ENCODE peak calls at places on chromosomes 7 and 10, in ten cellular contexts. One of them, this sample, is unnamed.

GRCh38 chr10:103892181-103892580 is 25.8 kb downstream of the STN1 start:
- DNase-seq in WTC11: no peak
- DNase-seq in dermis microvascular lymphatic vessel endothelial cell: no peak
- DNase-seq in stimulated activated CD4-positive, alpha-beta T cell treated with anti-CD3 and anti-CD28 coated beads, Interleukin-2, amount 100 ng/mL, for 48 hours: no peak
- DNase-seq in hypothalamus: no peak
- DNase-seq in kidney: no peak
- DNase-seq in CD4-positive, CD25-positive, alpha-beta regulatory T cell: no peak
- DNase-seq in Ammon's horn: no peak
- DNase-seq in AG08395: no peak
- DNase-seq in fibroblast of the aortic adventitia: no peak
- DNase-seq in this sample: no peak

GRCh38 chr10:88466786-88467185 is 116.3 kb downstream of the RNLS start:
- DNase-seq in WTC11: no peak
- DNase-seq in fibroblast of the aortic adventitia: no peak
- DNase-seq in AG08395: no peak
- DNase-seq in CD4-positive, CD25-positive, alpha-beta regulatory T cell: no peak
- DNase-seq in stimulated activated CD4-positive, alpha-beta T cell treated with anti-CD3 and anti-CD28 coated beads, Interleukin-2, amount 100 ng/mL, for 48 hours: no peak
- DNase-seq in dermis microvascular lymphatic vessel endothelial cell: no peak
- DNase-seq in kidney: no peak
- DNase-seq in Ammon's horn: no peak
- DNase-seq in hypothalamus: no peak
- DNase-seq in this sample: no peak

GRCh38 chr10:15439381-15439837 is 68.3 kb upstream of the FAM171A1 start:
- DNase-seq in hypothalamus: no peak
- DNase-seq in AG08395: peak; percentile 63
- DNase-seq in CD4-positive, CD25-positive, alpha-beta regulatory T cell: no peak
- DNase-seq in stimulated activated CD4-positive, alpha-beta T cell treated with anti-CD3 and anti-CD28 coated beads, Interleukin-2, amount 100 ng/mL, for 48 hours: no peak
- DNase-seq in fibroblast of the aortic adventitia: peak; percentile 95
- DNase-seq in Ammon's horn: peak; percentile 24
- DNase-seq in WTC11: peak; percentile 30
- DNase-seq in dermis microvascular lymphatic vessel endothelial cell: peak; percentile 26
- DNase-seq in kidney: peak; percentile 74
- DNase-seq in this sample: no peak

GRCh38 chr10:86961481-86962091 is 3.2 kb downstream of the SNCG start:
- DNase-seq in Ammon's horn: no peak
- DNase-seq in hypothalamus: no peak
- DNase-seq in kidney: peak; percentile 59
- DNase-seq in fibroblast of the aortic adventitia: no peak
- DNase-seq in CD4-positive, CD25-positive, alpha-beta regulatory T cell: no peak
- DNase-seq in dermis microvascular lymphatic vessel endothelial cell: no peak
- DNase-seq in AG08395: no peak
- DNase-seq in stimulated activated CD4-positive, alpha-beta T cell treated with anti-CD3 and anti-CD28 coated beads, Interleukin-2, amount 100 ng/mL, for 48 hours: no peak
- DNase-seq in WTC11: peak; percentile 5
- DNase-seq in this sample: no peak

GRCh38 chr10:48491422-48492139 is 113.3 kb downstream of the ARHGAP22 start:
- DNase-seq in fibroblast of the aortic adventitia: no peak
- DNase-seq in stimulated activated CD4-positive, alpha-beta T cell treated with anti-CD3 and anti-CD28 coated beads, Interleukin-2, amount 100 ng/mL, for 48 hours: no peak
- DNase-seq in Ammon's horn: peak; percentile 65
- DNase-seq in dermis microvascular lymphatic vessel endothelial cell: no peak
- DNase-seq in WTC11: no peak
- DNase-seq in AG08395: no peak
- DNase-seq in CD4-positive, CD25-positive, alpha-beta regulatory T cell: no peak
- DNase-seq in hypothalamus: peak; percentile 32
- DNase-seq in kidney: no peak
- DNase-seq in this sample: peak; percentile 79

GRCh38 chr7:63012633-63013183 is 985.9 kb upstream of the ZNF722 start:
- DNase-seq in AG08395: no peak
- DNase-seq in fibroblast of the aortic adventitia: no peak
- DNase-seq in kidney: no peak
- DNase-seq in hypothalamus: no peak
- DNase-seq in WTC11: no peak
- DNase-seq in CD4-positive, CD25-positive, alpha-beta regulatory T cell: no peak
- DNase-seq in dermis microvascular lymphatic vessel endothelial cell: no peak
- DNase-seq in Ammon's horn: no peak
- DNase-seq in stimulated activated CD4-positive, alpha-beta T cell treated with anti-CD3 and anti-CD28 coated beads, Interleukin-2, amount 100 ng/mL, for 48 hours: no peak
- DNase-seq in this sample: no peak

GRCh38 chr10:21516270-21517131 is 9.0 kb downstream of the SKIDA1 start:
- DNase-seq in hypothalamus: peak; percentile 59
- DNase-seq in CD4-positive, CD25-positive, alpha-beta regulatory T cell: peak; percentile 69
- DNase-seq in Ammon's horn: peak; percentile 73
- DNase-seq in stimulated activated CD4-positive, alpha-beta T cell treated with anti-CD3 and anti-CD28 coated beads, Interleukin-2, amount 100 ng/mL, for 48 hours: peak; percentile 25
- DNase-seq in fibroblast of the aortic adventitia: peak; percentile 69
- DNase-seq in WTC11: peak; percentile 69
- DNase-seq in AG08395: no peak
- DNase-seq in dermis microvascular lymphatic vessel endothelial cell: no peak
- DNase-seq in kidney: peak; percentile 88
- DNase-seq in this sample: peak; percentile 66

GRCh38 chr7:125088555-125088954 is 158.9 kb upstream of the POT1 start:
- DNase-seq in Ammon's horn: no peak
- DNase-seq in AG08395: no peak
- DNase-seq in kidney: no peak
- DNase-seq in hypothalamus: no peak
- DNase-seq in WTC11: no peak
- DNase-seq in dermis microvascular lymphatic vessel endothelial cell: no peak
- DNase-seq in CD4-positive, CD25-positive, alpha-beta regulatory T cell: no peak
- DNase-seq in fibroblast of the aortic adventitia: no peak
- DNase-seq in stimulated activated CD4-positive, alpha-beta T cell treated with anti-CD3 and anti-CD28 coated beads, Interleukin-2, amount 100 ng/mL, for 48 hours: no peak
- DNase-seq in this sample: no peak

GRCh38 chr7:112272921-112273561 is 66.5 kb downstream of the ZNF277 start:
- DNase-seq in fibroblast of the aortic adventitia: no peak
- DNase-seq in WTC11: no peak
- DNase-seq in kidney: no peak
- DNase-seq in hypothalamus: no peak
- DNase-seq in Ammon's horn: no peak
- DNase-seq in CD4-positive, CD25-positive, alpha-beta regulatory T cell: peak; percentile 54
- DNase-seq in AG08395: no peak
- DNase-seq in stimulated activated CD4-positive, alpha-beta T cell treated with anti-CD3 and anti-CD28 coated beads, Interleukin-2, amount 100 ng/mL, for 48 hours: no peak
- DNase-seq in dermis microvascular lymphatic vessel endothelial cell: no peak
- DNase-seq in this sample: no peak

GRCh38 chr10:126921974-126922525 is 16.8 kb downstream of the DOCK1 start:
- DNase-seq in Ammon's horn: no peak
- DNase-seq in AG08395: peak; percentile 76
- DNase-seq in fibroblast of the aortic adventitia: peak; percentile 84
- DNase-seq in CD4-positive, CD25-positive, alpha-beta regulatory T cell: no peak
- DNase-seq in hypothalamus: no peak
- DNase-seq in dermis microvascular lymphatic vessel endothelial cell: peak; percentile 31
- DNase-seq in stimulated activated CD4-positive, alpha-beta T cell treated with anti-CD3 and anti-CD28 coated beads, Interleukin-2, amount 100 ng/mL, for 48 hours: no peak
- DNase-seq in kidney: no peak
- DNase-seq in WTC11: no peak
- DNase-seq in this sample: no peak